ENCODE peak calls at places on chromosomes 16 and 17, in four cellular contexts. Q is heart right ventricle, O is H7, E is H1. H is an unnamed sample.

GRCh38 chr16:2026461-2027023 is at the start of gene NHERF2:
- DNase-seq in Q (peak; percentile 65), O (peak; percentile 96), E (no peak), H (no peak)

GRCh38 chr16:56301391-56301850 is 110.1 kb downstream of the GNAO1 start:
- DNase-seq in Q (no peak), O (no peak), E (no peak), H (no peak)

GRCh38 chr17:15123593-15124590 is 141.2 kb downstream of the PMP22 start:
- DNase-seq in Q (no peak), O (no peak), E (no peak), H (no peak)

GRCh38 chr17:3968886-3969524 is 4.8 kb upstream of the ATP2A3 start:
- DNase-seq in Q (no peak), O (no peak), E (no peak), H (no peak)

GRCh38 chr16:1528921-1529537 is 4.4 kb upstream of the TMEM204 start:
- DNase-seq in Q (peak; percentile 19), O (no peak), E (no peak), H (no peak)

GRCh38 chr16:4664538-4665418 is 28.6 kb upstream of the NUDT16L1 start:
- DNase-seq in Q (no peak), O (no peak), E (no peak), H (peak; percentile 59)

GRCh38 chr17:10579270-10579669 is 29.8 kb upstream of the MYH2 start:
- DNase-seq in Q (no peak), O (no peak), E (no peak), H (no peak)

GRCh38 chr16:48911700-48912099 is 301.7 kb upstream of the N4BP1 start:
- DNase-seq in Q (no peak), O (peak; percentile 32), E (no peak), H (no peak)

GRCh38 chr16:69494993-69495392 is 70.6 kb downstream of the CYB5B start:
- DNase-seq in Q (no peak), O (peak; percentile 79), E (peak; percentile 29), H (peak; percentile 29)

GRCh38 chr16:86942469-86943175 is 364.3 kb downstream of the FOXL1 start:
- DNase-seq in Q (no peak), O (no peak), E (no peak), H (no peak)

GRCh38 chr16:2033057-2033911 is 6.6 kb downstream of the NHERF2 start:
- DNase-seq in Q (peak; percentile 79), O (peak; percentile 81), E (no peak), H (no peak)